ENCODE peak calls at places on chromosomes 1 and 21, in four cellular contexts. H is SW480, N is RKO, P is NCI-H2227 treated with DMSO at 0.1 percent for 48 hours. B is an unnamed sample.

GRCh38 chr1:46333300-46334029 is 7.1 kb upstream of the NSUN4 start:
- DNase-seq in H (peak; percentile 42), N (peak; percentile 73), P (no peak), B (no peak)

GRCh38 chr1:160996195-160996594 is 24.8 kb downstream of the F11R start:
- DNase-seq in H (peak; percentile 32), N (peak; percentile 81), P (no peak), B (no peak)

GRCh38 chr1:38699330-38700076 is 160.1 kb downstream of the RRAGC start:
- DNase-seq in H (no peak), N (no peak), P (no peak), B (no peak)

GRCh38 chr1:33161061-33161681 is 20.7 kb downstream of the TRIM62 start:
- DNase-seq in H (no peak), N (no peak), P (peak; percentile 95), B (peak; percentile 33)

GRCh38 chr1:39128959-39129358 is 75.5 kb upstream of the MACF1 start:
- DNase-seq in H (no peak), N (no peak), P (no peak), B (peak; percentile 90)

GRCh38 chr21:31471865-31472264 is 127.8 kb upstream of the TIAM1 start:
- DNase-seq in H (no peak), N (no peak), P (no peak), B (no peak)

GRCh38 chr1:112247971-112248370 is 148.0 kb upstream of the CTTNBP2NL start:
- DNase-seq in H (no peak), N (no peak), P (no peak), B (no peak)

GRCh38 chr1:6624712-6625578 is at the start of gene THAP3:
- DNase-seq in H (peak; percentile 82), N (peak; percentile 93), P (peak; percentile 73), B (peak; percentile 86)

GRCh38 chr1:20280906-20281305 is 9.8 kb upstream of the VWA5B1 start:
- DNase-seq in H (no peak), N (no peak), P (no peak), B (no peak)

GRCh38 chr1:201332616-201333335 is 44.7 kb downstream of the TNNT2 start:
- DNase-seq in H (no peak), N (no peak), P (no peak), B (no peak)

GRCh38 chr1:1309525-1310385 is 1.4 kb downstream of the PUSL1 start:
- DNase-seq in H (peak; percentile 31), N (no peak), P (no peak), B (no peak)

GRCh38 chr1:170623171-170623570 is 40.8 kb upstream of the PRRX1 start:
- DNase-seq in H (no peak), N (peak; percentile 84), P (no peak), B (no peak)

GRCh38 chr1:107670397-107670796 is 294.6 kb downstream of the VAV3 start:
- DNase-seq in H (no peak), N (no peak), P (no peak), B (no peak)

GRCh38 chr1:167993720-167994119 is 56.8 kb upstream of the MPC2 start:
- DNase-seq in H (no peak), N (no peak), P (no peak), B (no peak)

GRCh38 chr21:26469789-26470188 is 103.3 kb downstream of the CYYR1 start:
- DNase-seq in H (no peak), N (peak; percentile 49), P (no peak), B (no peak)

GRCh38 chr1:8740034-8740449 is 77.4 kb downstream of the RERE start:
- DNase-seq in H (no peak), N (peak; percentile 50), P (no peak), B (no peak)

GRCh38 chr1:205677152-205677551 is 3.2 kb downstream of the SLC45A3 start:
- DNase-seq in H (no peak), N (no peak), P (no peak), B (no peak)

GRCh38 chr1:5936621-5937372 is 55.4 kb downstream of the NPHP4 start:
- DNase-seq in H (no peak), N (no peak), P (no peak), B (no peak)

GRCh38 chr21:8993284-8993942 is 1528.0 kb upstream of the TPTE start:
- DNase-seq in H (peak; percentile 96), N (no peak), P (peak; percentile 64), B (no peak)

GRCh38 chr1:204624631-204625216 is 60.8 kb downstream of the LRRN2 start:
- DNase-seq in H (no peak), N (no peak), P (no peak), B (no peak)

GRCh38 chr1:51331206-51332100 is 1.1 kb upstream of the TTC39A start:
- DNase-seq in H (peak; percentile 84), N (peak; percentile 68), P (peak; percentile 31), B (peak; percentile 75)